ENCODE peak calls at places on chromosomes 6 and 20, in eight cellular contexts. One of them, this sample, is unnamed.

GRCh38 chr20:18596270-18596669 is 8.4 kb downstream of the DTD1 start:
- DNase-seq in HCT116: no peak
- DNase-seq in uterus: no peak
- DNase-seq in A549: no peak
- DNase-seq in endothelial cell of umbilical vein: no peak
- DNase-seq in ovary: no peak
- DNase-seq in aorta: no peak
- DNase-seq in esophagus squamous epithelium: no peak
- DNase-seq in this sample: no peak

GRCh38 chr20:22449115-22449973 is 135.0 kb downstream of the FOXA2 start:
- DNase-seq in HCT116: no peak
- DNase-seq in uterus: no peak
- DNase-seq in A549: no peak
- DNase-seq in endothelial cell of umbilical vein: no peak
- DNase-seq in ovary: no peak
- DNase-seq in aorta: no peak
- DNase-seq in esophagus squamous epithelium: no peak
- DNase-seq in this sample: no peak

GRCh38 chr20:25987073-25987927 is 290.6 kb upstream of the ZNF337 start:
- DNase-seq in HCT116: no peak
- DNase-seq in uterus: peak
- DNase-seq in A549: peak
- DNase-seq in endothelial cell of umbilical vein: peak
- DNase-seq in ovary: peak
- DNase-seq in aorta: peak
- DNase-seq in esophagus squamous epithelium: no peak
- DNase-seq in this sample: peak

GRCh38 chr6:18990313-18990978 is 603.3 kb downstream of the RNF144B start:
- DNase-seq in HCT116: peak
- DNase-seq in uterus: peak
- DNase-seq in A549: peak
- DNase-seq in endothelial cell of umbilical vein: peak
- DNase-seq in ovary: peak
- DNase-seq in aorta: peak
- DNase-seq in esophagus squamous epithelium: no peak
- DNase-seq in this sample: peak

GRCh38 chr20:55415567-55416142 is 589.7 kb downstream of the CBLN4 start:
- DNase-seq in HCT116: no peak
- DNase-seq in uterus: no peak
- DNase-seq in A549: peak
- DNase-seq in endothelial cell of umbilical vein: no peak
- DNase-seq in ovary: no peak
- DNase-seq in aorta: no peak
- DNase-seq in esophagus squamous epithelium: no peak
- DNase-seq in this sample: peak

GRCh38 chr6:37490466-37491015 is 9.2 kb downstream of the CCDC167 start:
- DNase-seq in HCT116: no peak
- DNase-seq in uterus: no peak
- DNase-seq in A549: no peak
- DNase-seq in endothelial cell of umbilical vein: no peak
- DNase-seq in ovary: no peak
- DNase-seq in aorta: no peak
- DNase-seq in esophagus squamous epithelium: no peak
- DNase-seq in this sample: no peak

GRCh38 chr20:2217857-2218529 is 77.8 kb upstream of the TGM3 start:
- DNase-seq in HCT116: no peak
- DNase-seq in uterus: no peak
- DNase-seq in A549: no peak
- DNase-seq in endothelial cell of umbilical vein: peak
- DNase-seq in ovary: no peak
- DNase-seq in aorta: peak
- DNase-seq in esophagus squamous epithelium: no peak
- DNase-seq in this sample: no peak

GRCh38 chr6:118905851-118906250 is 11.9 kb downstream of the ASF1A start:
- DNase-seq in HCT116: no peak
- DNase-seq in uterus: no peak
- DNase-seq in A549: no peak
- DNase-seq in endothelial cell of umbilical vein: no peak
- DNase-seq in ovary: no peak
- DNase-seq in aorta: no peak
- DNase-seq in esophagus squamous epithelium: no peak
- DNase-seq in this sample: no peak

GRCh38 chr6:143264996-143265734 is 185.3 kb downstream of the ADAT2 start:
- DNase-seq in HCT116: no peak
- DNase-seq in uterus: no peak
- DNase-seq in A549: no peak
- DNase-seq in endothelial cell of umbilical vein: no peak
- DNase-seq in ovary: no peak
- DNase-seq in aorta: no peak
- DNase-seq in esophagus squamous epithelium: no peak
- DNase-seq in this sample: no peak

GRCh38 chr6:41637179-41638001 is 878 bp upstream of the MDFI start:
- DNase-seq in HCT116: no peak
- DNase-seq in uterus: no peak
- DNase-seq in A549: no peak
- DNase-seq in endothelial cell of umbilical vein: peak
- DNase-seq in ovary: no peak
- DNase-seq in aorta: no peak
- DNase-seq in esophagus squamous epithelium: no peak
- DNase-seq in this sample: peak

GRCh38 chr6:119482850-119483285 is 133.3 kb upstream of the MAN1A1 start:
- DNase-seq in HCT116: no peak
- DNase-seq in uterus: no peak
- DNase-seq in A549: no peak
- DNase-seq in endothelial cell of umbilical vein: no peak
- DNase-seq in ovary: no peak
- DNase-seq in aorta: no peak
- DNase-seq in esophagus squamous epithelium: no peak
- DNase-seq in this sample: no peak

GRCh38 chr20:34240698-34241615 is at the start of gene ASIP:
- DNase-seq in HCT116: no peak
- DNase-seq in uterus: no peak
- DNase-seq in A549: no peak
- DNase-seq in endothelial cell of umbilical vein: no peak
- DNase-seq in ovary: no peak
- DNase-seq in aorta: no peak
- DNase-seq in esophagus squamous epithelium: no peak
- DNase-seq in this sample: no peak

GRCh38 chr20:38197217-38198008 is 32.3 kb upstream of the TGM2 start:
- DNase-seq in HCT116: no peak
- DNase-seq in uterus: no peak
- DNase-seq in A549: no peak
- DNase-seq in endothelial cell of umbilical vein: no peak
- DNase-seq in ovary: no peak
- DNase-seq in aorta: no peak
- DNase-seq in esophagus squamous epithelium: no peak
- DNase-seq in this sample: no peak

GRCh38 chr20:4840831-4841230 is 119.1 kb downstream of the PRND start:
- DNase-seq in HCT116: no peak
- DNase-seq in uterus: no peak
- DNase-seq in A549: no peak
- DNase-seq in endothelial cell of umbilical vein: no peak
- DNase-seq in ovary: no peak
- DNase-seq in aorta: no peak
- DNase-seq in esophagus squamous epithelium: no peak
- DNase-seq in this sample: no peak

GRCh38 chr6:140846518-140847277 is 1286.0 kb upstream of the GJE1 start:
- DNase-seq in HCT116: no peak
- DNase-seq in uterus: no peak
- DNase-seq in A549: no peak
- DNase-seq in endothelial cell of umbilical vein: peak
- DNase-seq in ovary: no peak
- DNase-seq in aorta: no peak
- DNase-seq in esophagus squamous epithelium: no peak
- DNase-seq in this sample: no peak

GRCh38 chr6:157860505-157860991 is 37.5 kb downstream of the SNX9 start:
- DNase-seq in HCT116: no peak
- DNase-seq in uterus: no peak
- DNase-seq in A549: no peak
- DNase-seq in endothelial cell of umbilical vein: peak
- DNase-seq in ovary: no peak
- DNase-seq in aorta: no peak
- DNase-seq in esophagus squamous epithelium: no peak
- DNase-seq in this sample: no peak

GRCh38 chr6:169976301-169977081 is 225.1 kb downstream of the ERMARD start:
- DNase-seq in HCT116: no peak
- DNase-seq in uterus: no peak
- DNase-seq in A549: no peak
- DNase-seq in endothelial cell of umbilical vein: peak
- DNase-seq in ovary: no peak
- DNase-seq in aorta: peak
- DNase-seq in esophagus squamous epithelium: no peak
- DNase-seq in this sample: no peak

GRCh38 chr20:17735959-17736621 is 36.3 kb downstream of the BANF2 start:
- DNase-seq in HCT116: no peak
- DNase-seq in uterus: no peak
- DNase-seq in A549: no peak
- DNase-seq in endothelial cell of umbilical vein: no peak
- DNase-seq in ovary: no peak
- DNase-seq in aorta: no peak
- DNase-seq in esophagus squamous epithelium: no peak
- DNase-seq in this sample: no peak

GRCh38 chr20:44092551-44093248 is 94.3 kb downstream of the JPH2 start:
- DNase-seq in HCT116: no peak
- DNase-seq in uterus: no peak
- DNase-seq in A549: peak
- DNase-seq in endothelial cell of umbilical vein: peak
- DNase-seq in ovary: no peak
- DNase-seq in aorta: no peak
- DNase-seq in esophagus squamous epithelium: no peak
- DNase-seq in this sample: peak

DNA sequence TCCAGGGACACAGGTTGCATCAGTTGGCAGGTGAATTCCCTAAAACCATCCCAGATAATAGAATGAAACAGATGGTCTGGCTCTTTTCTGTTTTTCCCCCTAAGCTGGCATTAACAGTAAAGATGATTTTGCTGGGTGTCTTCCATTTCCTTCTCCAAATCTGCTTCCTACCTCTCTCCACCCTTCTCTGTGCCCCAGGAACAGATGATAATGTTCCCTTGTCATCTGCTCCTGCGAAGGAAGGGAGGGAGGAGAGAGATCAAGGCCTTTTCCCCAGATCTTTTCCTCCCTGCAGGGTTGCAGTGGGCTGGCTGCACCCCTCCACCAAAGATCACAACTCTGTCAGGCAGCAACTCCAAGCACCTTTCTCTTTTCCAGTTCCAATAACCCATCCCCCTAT is 156.5 kb upstream of the PRDM1 start:
- DNase-seq in HCT116: no peak
- DNase-seq in uterus: no peak
- DNase-seq in A549: no peak
- DNase-seq in endothelial cell of umbilical vein: no peak
- DNase-seq in ovary: no peak
- DNase-seq in aorta: no peak
- DNase-seq in esophagus squamous epithelium: no peak
- DNase-seq in this sample: no peak
- H3K27ac ChIP-seq in HCT116: no peak
- H3K27ac ChIP-seq in uterus: no peak
- H3K27ac ChIP-seq in A549: no peak
- H3K27ac ChIP-seq in endothelial cell of umbilical vein: no peak
- H3K27ac ChIP-seq in ovary: no peak
- H3K27ac ChIP-seq in aorta: no peak
- H3K27ac ChIP-seq in esophagus squamous epithelium: no peak
- H3K27ac ChIP-seq in this sample: no peak

DNA sequence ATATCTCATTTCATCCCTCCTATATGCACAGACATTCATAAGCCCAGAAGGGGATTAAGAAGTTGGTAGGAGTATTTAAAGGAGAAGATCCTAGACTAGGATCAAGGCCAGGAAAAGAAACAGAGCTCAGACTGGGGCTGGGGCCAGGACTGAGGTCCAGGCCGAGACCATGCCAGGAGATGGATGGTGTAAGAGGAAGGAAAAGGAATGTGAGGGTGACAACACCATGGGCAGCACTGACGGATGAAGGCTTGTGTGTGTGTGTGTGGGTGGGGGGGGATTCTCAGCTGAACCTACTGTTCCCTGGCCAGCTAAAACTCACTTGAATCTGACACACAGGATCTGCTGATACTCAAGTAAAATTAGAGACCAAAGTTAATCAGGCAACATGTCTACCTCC is 182.1 kb downstream of the KIF6 start:
- DNase-seq in HCT116: no peak
- DNase-seq in uterus: peak
- DNase-seq in A549: no peak
- DNase-seq in endothelial cell of umbilical vein: no peak
- DNase-seq in ovary: peak
- DNase-seq in aorta: peak
- DNase-seq in esophagus squamous epithelium: no peak
- DNase-seq in this sample: no peak
- H3K27ac ChIP-seq in HCT116: no peak
- H3K27ac ChIP-seq in uterus: no peak
- H3K27ac ChIP-seq in A549: no peak
- H3K27ac ChIP-seq in endothelial cell of umbilical vein: no peak
- H3K27ac ChIP-seq in ovary: no peak
- H3K27ac ChIP-seq in aorta: no peak
- H3K27ac ChIP-seq in esophagus squamous epithelium: no peak
- H3K27ac ChIP-seq in this sample: no peak

GRCh38 chr6:16404456-16404855 is 166.1 kb downstream of the GMPR start:
- DNase-seq in HCT116: no peak
- DNase-seq in uterus: no peak
- DNase-seq in A549: no peak
- DNase-seq in endothelial cell of umbilical vein: no peak
- DNase-seq in ovary: no peak
- DNase-seq in aorta: no peak
- DNase-seq in esophagus squamous epithelium: no peak
- DNase-seq in this sample: no peak
- H3K27ac ChIP-seq in HCT116: no peak
- H3K27ac ChIP-seq in uterus: peak
- H3K27ac ChIP-seq in A549: no peak
- H3K27ac ChIP-seq in endothelial cell of umbilical vein: no peak
- H3K27ac ChIP-seq in ovary: no peak
- H3K27ac ChIP-seq in aorta: no peak
- H3K27ac ChIP-seq in esophagus squamous epithelium: no peak
- H3K27ac ChIP-seq in this sample: no peak

GRCh38 chr20:63825331-63826118 is 5.5 kb downstream of the ZBTB46 start:
- DNase-seq in HCT116: no peak
- DNase-seq in uterus: no peak
- DNase-seq in A549: no peak
- DNase-seq in endothelial cell of umbilical vein: no peak
- DNase-seq in ovary: no peak
- DNase-seq in aorta: no peak
- DNase-seq in esophagus squamous epithelium: no peak
- DNase-seq in this sample: no peak

GRCh38 chr20:63828951-63829350 is 2.1 kb downstream of the ZBTB46 start:
- DNase-seq in HCT116: no peak
- DNase-seq in uterus: no peak
- DNase-seq in A549: no peak
- DNase-seq in endothelial cell of umbilical vein: no peak
- DNase-seq in ovary: no peak
- DNase-seq in aorta: no peak
- DNase-seq in esophagus squamous epithelium: no peak
- DNase-seq in this sample: no peak

GRCh38 chr20:63828545-63828944 is 2.5 kb downstream of the ZBTB46 start:
- DNase-seq in HCT116: no peak
- DNase-seq in uterus: no peak
- DNase-seq in A549: no peak
- DNase-seq in endothelial cell of umbilical vein: no peak
- DNase-seq in ovary: no peak
- DNase-seq in aorta: no peak
- DNase-seq in esophagus squamous epithelium: no peak
- DNase-seq in this sample: no peak

GRCh38 chr20:63828124-63828523 is 2.9 kb downstream of the ZBTB46 start:
- DNase-seq in HCT116: no peak
- DNase-seq in uterus: no peak
- DNase-seq in A549: no peak
- DNase-seq in endothelial cell of umbilical vein: no peak
- DNase-seq in ovary: no peak
- DNase-seq in aorta: no peak
- DNase-seq in esophagus squamous epithelium: no peak
- DNase-seq in this sample: no peak

GRCh38 chr20:63826753-63827152 is 4.3 kb downstream of the ZBTB46 start:
- DNase-seq in HCT116: no peak
- DNase-seq in uterus: no peak
- DNase-seq in A549: no peak
- DNase-seq in endothelial cell of umbilical vein: no peak
- DNase-seq in ovary: peak
- DNase-seq in aorta: no peak
- DNase-seq in esophagus squamous epithelium: no peak
- DNase-seq in this sample: no peak
- H3K27ac ChIP-seq in HCT116: no peak
- H3K27ac ChIP-seq in uterus: no peak
- H3K27ac ChIP-seq in A549: no peak
- H3K27ac ChIP-seq in endothelial cell of umbilical vein: no peak
- H3K27ac ChIP-seq in ovary: no peak
- H3K27ac ChIP-seq in aorta: no peak
- H3K27ac ChIP-seq in esophagus squamous epithelium: no peak
- H3K27ac ChIP-seq in this sample: no peak

This sample was measured in neural progenitor cell.